ENCODE peak calls at places on chromosomes 1 and 21, in four cellular contexts. F is HFF-Myc, Z is heart right ventricle, G is fibroblast of the aortic adventitia. H is an unnamed sample.

GRCh38 chr1:28139033-28139712 is 37.3 kb downstream of the PTAFR start:
- DNase-seq in F (no peak), Z (no peak), G (peak), H (peak)

GRCh38 chr1:11955221-11955620 is 20.7 kb downstream of the PLOD1 start:
- DNase-seq in F (no peak), Z (no peak), G (no peak), H (no peak)

GRCh38 chr1:206898089-206898908 is 1.1 kb downstream of the IL24 start:
- DNase-seq in F (no peak), Z (no peak), G (peak), H (peak)

GRCh38 chr1:17239420-17239819 is 9.5 kb upstream of the PADI3 start:
- DNase-seq in F (peak), Z (no peak), G (peak), H (peak)

GRCh38 chr21:29342394-29342957 is 43.8 kb downstream of the BACH1 start:
- DNase-seq in F (peak), Z (peak), G (peak), H (peak)

GRCh38 chr1:3324704-3325535 is 129.5 kb upstream of the ARHGEF16 start:
- DNase-seq in F (no peak), Z (no peak), G (no peak), H (no peak)

GRCh38 chr1:3625151-3625907 is 514 bp downstream of the TPRG1L start:
- DNase-seq in F (no peak), Z (peak), G (peak), H (peak)

GRCh38 chr1:109631513-109632260 is 12.1 kb downstream of the AMPD2 start:
- DNase-seq in F (no peak), Z (no peak), G (no peak), H (no peak)

GRCh38 chr1:3012511-3013291 is 8.6 kb upstream of the ACTRT2 start:
- DNase-seq in F (no peak), Z (peak), G (peak), H (no peak)

GRCh38 chr1:196063307-196063706 is 544.9 kb downstream of the KCNT2 start:
- DNase-seq in F (no peak), Z (no peak), G (peak), H (peak)

GRCh38 chr1:59498640-59499039 is 201.7 kb downstream of the FGGY start:
- DNase-seq in F (no peak), Z (no peak), G (peak), H (peak)

DNA sequence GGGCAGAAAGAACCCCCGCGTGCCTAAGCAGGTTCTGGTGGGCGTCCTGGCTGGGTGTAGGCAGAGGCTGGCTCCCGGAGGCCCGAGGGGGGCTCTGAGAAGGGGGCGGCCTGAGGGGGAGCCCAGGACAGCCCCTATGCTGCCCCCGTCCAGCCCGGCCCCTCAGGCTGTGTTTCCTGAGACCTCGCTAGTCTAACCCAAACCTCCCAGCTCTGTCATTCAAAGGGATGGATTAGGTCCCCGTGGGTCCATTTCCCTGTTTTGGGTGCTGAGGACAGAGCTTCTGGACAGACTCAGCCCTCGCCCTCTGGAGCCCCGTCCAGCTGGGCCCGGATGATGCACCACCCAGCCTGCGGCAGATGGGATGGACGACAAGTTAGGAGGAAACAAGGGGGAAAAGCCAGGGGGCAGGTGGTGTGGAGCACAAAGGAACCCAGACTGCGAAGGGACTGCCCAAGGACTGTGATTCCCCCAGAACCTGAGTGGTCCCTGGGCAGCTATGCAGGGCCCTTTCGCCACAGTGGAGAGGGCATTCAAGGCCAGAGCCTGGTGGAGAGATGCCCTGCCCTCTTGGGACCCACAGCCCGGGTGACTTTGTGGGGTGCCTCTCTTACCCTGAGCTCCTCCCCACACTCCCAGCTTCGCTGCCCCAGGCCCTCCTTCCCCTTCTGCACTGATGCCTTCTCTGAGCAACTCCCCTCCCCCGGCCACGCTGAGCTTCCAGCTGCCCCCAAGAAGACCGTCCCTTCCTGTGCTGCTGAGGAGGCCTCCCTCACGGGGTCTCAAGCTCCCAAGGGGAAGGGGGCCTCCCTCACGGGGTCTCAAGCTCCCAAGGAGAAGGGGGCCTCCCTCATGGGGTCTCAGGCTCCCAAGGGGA is 2.8 kb downstream of the HES4 start:
- DNase-seq in F (no peak), Z (no peak), G (no peak), H (no peak)
- H3K4me3 ChIP-seq in F (no peak), Z (peak), G (no peak), H (no peak)

DNA sequence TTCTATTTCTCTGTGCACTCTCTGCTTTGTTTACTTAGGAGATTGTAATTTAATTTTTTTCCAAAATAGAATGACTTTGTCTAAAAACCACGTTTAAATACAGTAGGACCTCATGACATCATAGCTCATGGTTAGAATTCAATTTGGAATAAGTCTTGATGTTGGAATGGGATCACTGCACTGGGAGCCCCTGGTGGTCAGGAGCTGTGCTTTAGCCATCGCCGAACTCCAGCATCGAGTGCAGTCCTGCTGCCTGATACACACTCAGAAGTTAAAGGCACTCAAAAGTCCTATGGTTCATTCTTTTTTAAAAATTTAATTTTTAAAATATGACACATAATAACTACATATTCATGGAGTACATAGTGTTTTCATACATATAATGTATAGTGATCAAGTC is 75.1 kb downstream of the TEX35 start:
- DNase-seq in F (no peak), Z (no peak), G (no peak), H (no peak)
- TF ChIP-seq CTCF in F (no peak), Z (no peak), G (no peak), H (no peak)

GRCh38 chr1:81312272-81312754 is 488.4 kb upstream of the ADGRL2 start:
- DNase-seq in F (no peak), Z (no peak), G (no peak), H (no peak)
- H3K4me3 ChIP-seq in F (no peak), Z (no peak), G (no peak), H (no peak)

GRCh38 chr1:170075186-170075585 is 691 bp upstream of the KIFAP3 start:
- DNase-seq in F (no peak), Z (no peak), G (no peak), H (no peak)

GRCh38 chr1:170073893-170074249 is 624 bp downstream of the KIFAP3 start:
- DNase-seq in F (no peak), Z (no peak), G (no peak), H (no peak)

GRCh38 chr1:170076199-170076598 is 1.7 kb upstream of the KIFAP3 start:
- DNase-seq in F (no peak), Z (no peak), G (no peak), H (no peak)

GRCh38 chr1:170071378-170071777 is 3.1 kb downstream of the KIFAP3 start:
- DNase-seq in F (no peak), Z (no peak), G (no peak), H (no peak)

GRCh38 chr1:170074250-170075157 is at the start of gene KIFAP3:
- DNase-seq in F (peak), Z (peak), G (peak), H (peak)
- TF ChIP-seq CTCF in F (peak), Z (peak), G (peak), H (peak)

GRCh38 chr1:22587247-22587646 is 24.0 kb downstream of the EPHA8 start:
- DNase-seq in F (no peak), Z (no peak), G (no peak), H (no peak)
- H3K4me3 ChIP-seq in F (no peak), Z (no peak), G (no peak), H (no peak)

H was measured in epithelial cell of esophagus.